ENCODE peak calls at places on chromosomes 4 and X, in ten cellular contexts. H is kidney epithelial cell; F is heart left ventricle; E is OCI-LY7; X is fibroblast of mammary gland; Y is ovary; R is left ventricle myocardium inferior; G is CD8-positive, alpha-beta T cell; B is upper lobe of right lung; D is pancreas. M is an unnamed sample.

GRCh38 chrX:148380614-148381561 is 119.5 kb upstream of the AFF2 start:
- DNase-seq in H (peak), F (no peak), E (peak), X (no peak), Y (no peak), R (no peak), G (peak), B (no peak), D (no peak), M (no peak)

GRCh38 chrX:71859637-71860036 is 51.0 kb upstream of the NHSL2 start:
- DNase-seq in H (no peak), F (no peak), E (peak), X (peak), Y (no peak), R (no peak), G (peak), B (no peak), D (no peak), M (peak)

GRCh38 chr4:15525080-15525479 is 55.4 kb downstream of the CC2D2A start:
- DNase-seq in H (peak), F (no peak), E (no peak), X (no peak), Y (no peak), R (no peak), G (no peak), B (no peak), D (no peak), M (no peak)

GRCh38 chrX:38260231-38260630 is 39.6 kb upstream of the SRPX start:
- DNase-seq in H (no peak), F (no peak), E (peak), X (peak), Y (no peak), R (no peak), G (no peak), B (no peak), D (no peak), M (no peak)

GRCh38 chr4:146791439-146791838 is 152.7 kb downstream of the POU4F2 start:
- DNase-seq in H (no peak), F (no peak), E (no peak), X (no peak), Y (no peak), R (no peak), G (no peak), B (no peak), D (no peak), M (no peak)

GRCh38 chr4:12170308-12170707 is 741.6 kb upstream of the HS3ST1 start:
- DNase-seq in H (no peak), F (no peak), E (no peak), X (no peak), Y (no peak), R (no peak), G (no peak), B (no peak), D (no peak), M (no peak)

GRCh38 chr4:6986067-6986780 is 56.9 kb upstream of the TADA2B start:
- DNase-seq in H (no peak), F (peak), E (no peak), X (peak), Y (no peak), R (peak), G (no peak), B (no peak), D (no peak), M (peak)

GRCh38 chr4:120683902-120684540 is 238.5 kb downstream of the PRDM5 start:
- DNase-seq in H (no peak), F (no peak), E (no peak), X (peak), Y (no peak), R (no peak), G (no peak), B (no peak), D (no peak), M (no peak)

GRCh38 chrX:139194571-139195280 is 335.8 kb upstream of the F9 start:
- DNase-seq in H (no peak), F (peak), E (no peak), X (no peak), Y (no peak), R (no peak), G (no peak), B (peak), D (peak), M (no peak)

GRCh38 chrX:51407520-51408409 is 75.1 kb downstream of the NUDT10 start:
- DNase-seq in H (no peak), F (no peak), E (no peak), X (no peak), Y (no peak), R (no peak), G (no peak), B (no peak), D (no peak), M (no peak)

GRCh38 chrX:39739585-39739984 is 358.2 kb downstream of the BCOR start:
- DNase-seq in H (no peak), F (no peak), E (no peak), X (no peak), Y (no peak), R (no peak), G (no peak), B (no peak), D (no peak), M (no peak)

GRCh38 chr4:74032064-74032463 is 6.4 kb downstream of the CXCL3 start:
- DNase-seq in H (no peak), F (peak), E (no peak), X (peak), Y (no peak), R (no peak), G (no peak), B (no peak), D (no peak), M (no peak)

GRCh38 chrX:107709266-107709795 is 66.3 kb downstream of the TSC22D3 start:
- DNase-seq in H (no peak), F (no peak), E (no peak), X (no peak), Y (no peak), R (no peak), G (no peak), B (no peak), D (no peak), M (no peak)

GRCh38 chr4:69383281-69383680 is 103.0 kb downstream of the UGT2B28 start:
- DNase-seq in H (no peak), F (no peak), E (no peak), X (no peak), Y (no peak), R (no peak), G (no peak), B (no peak), D (no peak), M (no peak)

GRCh38 chr4:109562457-109563237 is 2.6 kb downstream of the MCUB start:
- DNase-seq in H (no peak), F (no peak), E (peak), X (no peak), Y (no peak), R (no peak), G (no peak), B (no peak), D (no peak), M (no peak)

GRCh38 chr4:11954093-11954492 is 525.4 kb upstream of the HS3ST1 start:
- DNase-seq in H (no peak), F (no peak), E (peak), X (peak), Y (no peak), R (no peak), G (no peak), B (no peak), D (no peak), M (peak)

GRCh38 chr4:172202480-172203076 is 389.4 kb downstream of the GALNTL6 start:
- DNase-seq in H (peak), F (no peak), E (peak), X (peak), Y (no peak), R (no peak), G (no peak), B (no peak), D (no peak), M (peak)

GRCh38 chrX:136065044-136065671 is 79.9 kb downstream of the SLC9A6 start:
- DNase-seq in H (peak), F (peak), E (no peak), X (peak), Y (no peak), R (peak), G (peak), B (no peak), D (no peak), M (no peak)

GRCh38 chr4:15996773-15997172 is 33.8 kb upstream of the FGFBP2 start:
- DNase-seq in H (no peak), F (no peak), E (no peak), X (no peak), Y (no peak), R (no peak), G (no peak), B (no peak), D (no peak), M (no peak)

GRCh38 chrX:97806238-97806637 is 922.5 kb downstream of the RPA4 start:
- DNase-seq in H (no peak), F (no peak), E (no peak), X (peak), Y (no peak), R (no peak), G (no peak), B (no peak), D (no peak), M (peak)

GRCh38 chr4:38985363-38986065 is 46.7 kb downstream of the TMEM156 start:
- DNase-seq in H (no peak), F (no peak), E (no peak), X (no peak), Y (no peak), R (no peak), G (no peak), B (no peak), D (no peak), M (no peak)

GRCh38 chr4:138951764-138952163 is 63.8 kb upstream of the NOCT start:
- DNase-seq in H (no peak), F (no peak), E (no peak), X (no peak), Y (no peak), R (no peak), G (no peak), B (no peak), D (no peak), M (no peak)

GRCh38 chr4:103207673-103208072 is 9.5 kb upstream of the CENPE start:
- DNase-seq in H (no peak), F (no peak), E (no peak), X (peak), Y (no peak), R (no peak), G (no peak), B (no peak), D (no peak), M (no peak)

GRCh38 chr4:181043486-181043885 is 1199.7 kb upstream of the TENM3 start:
- DNase-seq in H (no peak), F (no peak), E (no peak), X (peak), Y (no peak), R (no peak), G (no peak), B (no peak), D (no peak), M (no peak)

GRCh38 chr4:180134116-180134866 is 2108.9 kb upstream of the TENM3 start:
- DNase-seq in H (no peak), F (no peak), E (no peak), X (no peak), Y (no peak), R (no peak), G (no peak), B (no peak), D (peak), M (no peak)

GRCh38 chr4:81799371-81799770 is 327.7 kb upstream of the RASGEF1B start:
- DNase-seq in H (no peak), F (no peak), E (no peak), X (no peak), Y (no peak), R (no peak), G (no peak), B (no peak), D (no peak), M (no peak)

GRCh38 chr4:153822316-153822715 is 33.4 kb upstream of the SFRP2 start:
- DNase-seq in H (no peak), F (no peak), E (no peak), X (peak), Y (no peak), R (no peak), G (no peak), B (no peak), D (no peak), M (no peak)

GRCh38 chr4:82491251-82491960 is 61.0 kb downstream of the ENOPH1 start:
- DNase-seq in H (no peak), F (no peak), E (no peak), X (peak), Y (no peak), R (no peak), G (no peak), B (no peak), D (no peak), M (peak)

GRCh38 chrX:119729408-119730201 is 28.8 kb upstream of the SOWAHD start:
- DNase-seq in H (no peak), F (peak), E (peak), X (peak), Y (peak), R (peak), G (peak), B (peak), D (no peak), M (peak)

GRCh38 chr4:26789208-26789607 is 71.4 kb upstream of the STIM2 start:
- DNase-seq in H (no peak), F (no peak), E (no peak), X (peak), Y (no peak), R (no peak), G (no peak), B (no peak), D (no peak), M (no peak)

GRCh38 chr4:154626793-154627484 is 14.5 kb upstream of the FGG start:
- DNase-seq in H (no peak), F (peak), E (peak), X (peak), Y (peak), R (peak), G (peak), B (peak), D (peak), M (no peak)

GRCh38 chr4:67721770-67722597 is 21.0 kb upstream of the UBA6 start:
- DNase-seq in H (no peak), F (no peak), E (no peak), X (peak), Y (no peak), R (no peak), G (no peak), B (no peak), D (no peak), M (no peak)

GRCh38 chr4:80990851-80991250 is 39.7 kb upstream of the BMP3 start:
- DNase-seq in H (no peak), F (no peak), E (peak), X (no peak), Y (no peak), R (no peak), G (no peak), B (no peak), D (no peak), M (no peak)

GRCh38 chr4:2393353-2394270 is 24.8 kb downstream of the ZFYVE28 start:
- DNase-seq in H (no peak), F (no peak), E (peak), X (no peak), Y (no peak), R (no peak), G (no peak), B (no peak), D (no peak), M (no peak)
- TF ChIP-seq CTCF in H (no peak), F (no peak), E (peak), X (no peak), Y (no peak), R (no peak), G (no peak), B (no peak), D (no peak), M (no peak)

GRCh38 chrX:48475774-48476577 is at the start of gene FTSJ1:
- DNase-seq in H (peak), F (peak), E (peak), X (peak), Y (peak), R (peak), G (peak), B (peak), D (peak), M (peak)

GRCh38 chrX:48475295-48475694 is 704 bp upstream of the FTSJ1 start:
- DNase-seq in H (no peak), F (no peak), E (peak), X (no peak), Y (no peak), R (no peak), G (no peak), B (no peak), D (no peak), M (no peak)

GRCh38 chrX:48473718-48473990 is 2.3 kb upstream of the FTSJ1 start:
- DNase-seq in H (no peak), F (no peak), E (no peak), X (no peak), Y (no peak), R (no peak), G (no peak), B (no peak), D (no peak), M (no peak)

GRCh38 chrX:48474127-48474526 is 1.9 kb upstream of the FTSJ1 start:
- DNase-seq in H (no peak), F (no peak), E (peak), X (peak), Y (no peak), R (no peak), G (no peak), B (no peak), D (no peak), M (no peak)

GRCh38 chrX:48474581-48474980 is 1.4 kb upstream of the FTSJ1 start:
- DNase-seq in H (no peak), F (no peak), E (no peak), X (no peak), Y (no peak), R (no peak), G (no peak), B (no peak), D (no peak), M (no peak)
- H3K4me3 ChIP-seq in H (no peak), F (no peak), E (peak), X (no peak), Y (no peak), R (no peak), G (no peak), B (no peak), D (no peak), M (no peak)

GRCh38 chrX:121323337-121323736 is 275.9 kb downstream of the GLUD2 start:
- DNase-seq in H (no peak), F (no peak), E (no peak), X (no peak), Y (no peak), R (no peak), G (no peak), B (no peak), D (no peak), M (no peak)

DNA sequence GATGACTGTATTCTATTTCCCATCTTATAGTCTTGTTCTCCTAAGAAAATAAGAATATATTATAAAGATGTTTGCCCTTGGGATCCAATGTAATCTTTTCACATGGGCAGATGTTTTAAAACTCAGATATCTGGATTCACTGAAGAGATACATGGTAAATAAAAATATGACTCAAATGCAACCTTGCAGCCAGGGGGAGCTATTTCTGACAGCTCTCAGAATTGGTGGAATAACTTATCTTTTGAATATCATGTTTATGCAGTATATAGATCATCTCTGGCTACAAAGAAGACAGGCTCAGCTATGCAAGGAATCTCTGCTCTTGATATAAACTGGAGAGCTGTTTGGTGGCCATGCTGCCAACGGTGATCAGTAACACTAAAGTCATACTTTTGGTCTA is 274.7 kb downstream of the GLUD2 start:
- DNase-seq in H (no peak), F (no peak), E (peak), X (peak), Y (no peak), R (no peak), G (no peak), B (no peak), D (no peak), M (no peak)
- TF ChIP-seq CTCF in H (peak), F (no peak), E (peak), X (peak), Y (no peak), R (no peak), G (no peak), B (no peak), D (no peak), M (peak)

GRCh38 chr4:151657896-151658295 is 102.9 kb downstream of the GATB start:
- DNase-seq in H (no peak), F (no peak), E (no peak), X (no peak), Y (no peak), R (no peak), G (no peak), B (no peak), D (no peak), M (no peak)

GRCh38 chr4:151661873-151662272 is 98.9 kb downstream of the GATB start:
- DNase-seq in H (no peak), F (no peak), E (no peak), X (no peak), Y (no peak), R (no peak), G (no peak), B (no peak), D (no peak), M (no peak)

GRCh38 chr4:151658959-151659593 is 101.7 kb downstream of the GATB start:
- DNase-seq in H (no peak), F (no peak), E (peak), X (peak), Y (no peak), R (no peak), G (no peak), B (no peak), D (no peak), M (no peak)

GRCh38 chr4:151659631-151660030 is 101.2 kb downstream of the GATB start:
- DNase-seq in H (no peak), F (no peak), E (no peak), X (peak), Y (no peak), R (no peak), G (no peak), B (no peak), D (no peak), M (peak)

GRCh38 chr4:151660676-151661075 is 100.1 kb downstream of the GATB start:
- DNase-seq in H (no peak), F (no peak), E (no peak), X (no peak), Y (no peak), R (no peak), G (no peak), B (no peak), D (no peak), M (no peak)
- H3K4me3 ChIP-seq in H (no peak), F (no peak), E (no peak), X (no peak), Y (no peak), R (no peak), G (no peak), B (no peak), D (no peak), M (no peak)

DNA sequence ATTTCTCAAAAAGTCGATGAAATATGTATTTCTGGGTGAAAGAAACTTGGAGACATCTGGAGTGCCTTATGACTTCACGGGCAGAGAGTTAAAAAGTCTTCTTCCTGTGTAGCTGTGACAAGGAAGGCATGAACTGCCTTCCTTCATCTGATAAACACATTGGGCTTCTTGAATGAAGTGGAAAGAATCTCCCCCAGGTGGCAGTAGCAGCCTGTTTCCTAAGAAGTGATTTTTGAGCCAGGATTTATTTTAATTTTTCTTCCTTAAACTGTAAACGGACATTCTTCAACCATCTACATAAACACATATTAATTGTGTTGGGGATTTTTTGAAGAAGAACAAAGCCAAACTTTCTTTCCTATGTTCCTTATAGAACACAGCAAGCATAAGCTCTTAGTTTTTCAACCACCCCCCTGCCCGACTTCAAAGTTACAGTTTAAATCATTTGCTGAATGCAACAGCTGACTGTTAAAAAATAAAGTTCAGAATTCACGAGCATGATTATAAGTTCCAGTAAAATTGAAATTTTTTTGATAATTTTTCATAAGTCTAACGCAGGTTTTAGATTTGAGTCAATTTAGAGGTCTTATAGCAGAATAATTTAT is 980 bp upstream of the GIMD1 start:
- DNase-seq in H (peak), F (no peak), E (peak), X (peak), Y (no peak), R (no peak), G (no peak), B (no peak), D (no peak), M (peak)
- TF ChIP-seq CTCF in H (peak), F (peak), E (peak), X (peak), Y (no peak), R (peak), G (peak), B (peak), D (peak), M (peak)